ENCODE peak calls at places on chromosome 12, in seven cellular contexts. C is mucosa of descending colon; M is neural progenitor cell; F is A549; N is stomach; O is small intestine; V is naive thymus-derived CD4-positive, alpha-beta T cell. Y is an unnamed sample.
A peak's percentile ranks its signal among the peaks of the same experiment; 100 is the strongest.

GRCh38 chr12:120260607-120261006 is 4.9 kb downstream of the PXN start:
- DNase-seq in C (no peak), N (no peak), F (no peak), O (no peak), V (no peak), M (no peak), Y (no peak)

GRCh38 chr12:70645494-70646317 is 8.5 kb upstream of the PTPRB start:
- DNase-seq in N (peak; percentile 36), M (no peak), O (peak; percentile 75), F (peak; percentile 60), C (peak; percentile 45), V (no peak), Y (peak; percentile 22)

GRCh38 chr12:85468356-85469157 is 188.5 kb downstream of the ALX1 start:
- DNase-seq in F (peak; percentile 28), C (peak; percentile 74), M (peak; percentile 58), V (peak; percentile 5), N (peak; percentile 27), O (peak; percentile 67), Y (no peak)

GRCh38 chr12:101485015-101485414 is 9.9 kb downstream of the SPIC start:
- DNase-seq in F (no peak), M (no peak), N (no peak), O (no peak), C (no peak), V (no peak), Y (no peak)

GRCh38 chr12:132660047-132660446 is 27.1 kb downstream of the POLE start:
- DNase-seq in M (no peak), V (peak; percentile 11), F (no peak), C (no peak), N (no peak), O (no peak), Y (no peak)

GRCh38 chr12:14547571-14547970 is 20.1 kb downstream of the PLBD1 start:
- DNase-seq in V (no peak), N (no peak), M (no peak), C (no peak), O (no peak), F (no peak), Y (no peak)

GRCh38 chr12:91327889-91328288 is 145.3 kb upstream of the DCN start:
- DNase-seq in V (no peak), M (no peak), C (no peak), F (no peak), O (no peak), N (no peak), Y (no peak)

GRCh38 chr12:131151558-131152345 is 198.0 kb downstream of the ADGRD1 start:
- DNase-seq in N (no peak), F (no peak), C (no peak), M (no peak), O (no peak), V (no peak), Y (no peak)

GRCh38 chr12:95773320-95773719 is 17.2 kb downstream of the NTN4 start:
- DNase-seq in O (no peak), M (no peak), C (no peak), V (no peak), N (no peak), F (no peak), Y (no peak)

GRCh38 chr12:65430571-65431306 is 152.3 kb downstream of the MSRB3 start:
- DNase-seq in M (no peak), O (no peak), N (no peak), V (no peak), F (peak; percentile 4), C (no peak), Y (no peak)

GRCh38 chr12:91627225-91627624 is 444.6 kb upstream of the DCN start:
- DNase-seq in N (no peak), F (no peak), C (no peak), M (no peak), V (no peak), O (no peak), Y (no peak)

GRCh38 chr12:57237952-57238853 is 8.7 kb downstream of the SHMT2 start:
- DNase-seq in C (no peak), N (no peak), F (no peak), O (no peak), V (no peak), M (peak; percentile 76), Y (no peak)

GRCh38 chr12:57238854-57239554 is 9.5 kb downstream of the SHMT2 start:
- DNase-seq in V (peak; percentile 80), F (peak; percentile 88), O (peak; percentile 83), C (peak; percentile 93), N (peak; percentile 89), M (peak; percentile 94), Y (peak; percentile 67)

GRCh38 chr12:57236224-57236924 is 6.9 kb downstream of the SHMT2 start:
- DNase-seq in N (no peak), F (no peak), M (peak; percentile 84), C (no peak), V (no peak), O (no peak), Y (no peak)

GRCh38 chr12:57236925-57237652 is 7.6 kb downstream of the SHMT2 start:
- DNase-seq in V (no peak), N (no peak), F (no peak), M (no peak), C (no peak), O (no peak), Y (no peak)

GRCh38 chr12:57237653-57237951 is 8.1 kb downstream of the SHMT2 start:
- DNase-seq in F (no peak), C (no peak), M (no peak), O (no peak), N (no peak), V (no peak), Y (no peak)
- H3K4me1 ChIP-seq in F (peaks cover 21% of the 10 kb centered on the region), C (peaks cover 44% of the 10 kb centered on the region), M (peaks cover 63% of the 10 kb centered on the region), O (no peaks in the 10 kb centered on the region), N (peaks cover 75% of the 10 kb centered on the region), V (peaks cover 56% of the 10 kb centered on the region), Y (peaks cover 40% of the 10 kb centered on the region)

DNA sequence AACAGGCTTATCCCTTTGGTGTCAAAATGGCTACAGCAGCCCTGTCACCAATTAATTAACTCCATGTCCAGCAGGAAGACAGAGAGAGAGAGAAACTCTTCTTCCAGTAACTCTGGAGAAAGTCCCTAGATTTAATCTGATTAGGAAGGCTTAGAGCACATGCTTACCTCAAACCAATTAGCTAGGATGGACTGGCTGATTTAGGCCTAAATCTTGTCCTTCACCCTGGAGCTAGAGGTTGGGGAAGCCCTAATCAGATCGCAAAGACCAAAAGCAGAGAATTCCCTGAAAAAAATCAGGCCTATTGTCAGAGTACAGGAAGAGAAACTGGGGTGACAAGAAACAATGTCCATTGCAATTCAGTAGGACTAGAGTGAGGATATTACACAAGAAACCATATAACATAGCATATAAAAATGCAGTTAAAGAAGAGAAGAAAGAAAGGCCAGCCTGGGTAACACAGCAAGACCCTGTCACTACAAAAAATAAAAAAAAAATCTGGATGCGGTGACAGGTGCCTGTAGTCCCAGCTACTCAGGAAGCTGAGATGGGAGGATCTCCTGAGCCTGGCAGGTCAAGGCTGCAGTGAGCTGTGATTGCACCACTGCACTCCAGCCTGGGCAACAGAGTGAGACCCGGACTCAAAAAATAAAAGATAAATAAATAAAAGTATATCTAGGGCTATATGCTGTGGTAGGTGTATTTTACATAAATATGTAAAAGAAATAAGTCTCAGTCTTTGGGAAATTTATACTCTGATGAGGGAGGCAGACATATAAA is 34.9 kb upstream of the TUBA1A start:
- DNase-seq in N (no peak), F (no peak), O (no peak), M (peak; percentile 43), V (no peak), C (no peak), Y (no peak)
- H3K4me1 ChIP-seq in N (no peaks in the 10 kb centered on the region), F (no peaks in the 10 kb centered on the region), O (no peaks in the 10 kb centered on the region), M (peaks cover 21% of the 10 kb centered on the region), V (no peaks in the 10 kb centered on the region), C (peaks cover 8% of the 10 kb centered on the region), Y (no peaks in the 10 kb centered on the region)

GRCh38 chr12:12467222-12467621 is 95.4 kb downstream of the DUSP16 start:
- DNase-seq in M (no peak), N (no peak), F (no peak), C (no peak), O (no peak), V (no peak), Y (no peak)

GRCh38 chr12:12468575-12468974 is 94.1 kb downstream of the DUSP16 start:
- DNase-seq in C (no peak), F (no peak), M (no peak), V (no peak), N (no peak), O (no peak), Y (no peak)

GRCh38 chr12:12467701-12468218 is 94.9 kb downstream of the DUSP16 start:
- DNase-seq in O (peak; percentile 38), V (no peak), N (no peak), C (peak; percentile 32), F (no peak), M (no peak), Y (no peak)

GRCh38 chr12:12465522-12465921 is 97.1 kb downstream of the DUSP16 start:
- DNase-seq in F (no peak), C (no peak), V (no peak), M (no peak), O (no peak), N (no peak), Y (no peak)

GRCh38 chr12:12466157-12466556 is 96.5 kb downstream of the DUSP16 start:
- DNase-seq in N (no peak), F (no peak), M (no peak), C (no peak), O (peak; percentile 55), V (peak; percentile 87), Y (no peak)
- H3K4me1 ChIP-seq in N (peaks cover 8% of the 10 kb centered on the region), F (no peaks in the 10 kb centered on the region), M (no peaks in the 10 kb centered on the region), C (no peaks in the 10 kb centered on the region), O (no peaks in the 10 kb centered on the region), V (peaks cover 39% of the 10 kb centered on the region), Y (peaks cover 7% of the 10 kb centered on the region)

DNA sequence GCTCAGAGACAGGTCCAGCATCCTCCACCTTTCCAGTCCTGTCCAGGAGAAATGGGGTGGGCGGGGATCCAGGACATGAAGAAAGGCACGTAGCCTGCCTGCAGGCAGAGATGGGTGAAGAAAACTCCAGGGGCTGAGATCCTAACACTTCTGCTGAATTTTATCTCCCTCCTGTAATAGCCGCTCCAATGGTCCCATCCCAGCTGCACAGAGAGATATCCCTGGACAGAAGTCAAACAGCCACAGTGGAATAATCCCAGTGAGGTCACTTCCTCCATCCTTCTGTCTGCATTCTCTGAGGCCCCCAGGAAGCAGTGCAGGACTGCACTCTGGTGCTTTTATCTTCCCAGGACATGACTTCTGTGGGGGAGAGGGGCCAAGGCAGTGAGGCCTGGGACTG is 26.3 kb downstream of the KRT18 start:
- DNase-seq in V (no peak), M (no peak), F (no peak), O (no peak), C (no peak), N (no peak), Y (no peak)
- H3K4me1 ChIP-seq in V (no peaks in the 10 kb centered on the region), M (peaks cover 34% of the 10 kb centered on the region), F (peaks cover 70% of the 10 kb centered on the region), O (peaks cover 7% of the 10 kb centered on the region), C (peaks cover 15% of the 10 kb centered on the region), N (no peaks in the 10 kb centered on the region), Y (no peaks in the 10 kb centered on the region)

GRCh38 chr12:4826909-4827308 is 82.8 kb upstream of the KCNA1 start:
- DNase-seq in F (no peak), C (no peak), M (no peak), N (no peak), O (no peak), V (no peak), Y (no peak)
- H3K4me1 ChIP-seq in F (no peaks in the 10 kb centered on the region), C (no peaks in the 10 kb centered on the region), M (peaks cover 14% of the 10 kb centered on the region), N (no peaks in the 10 kb centered on the region), O (no peaks in the 10 kb centered on the region), V (peaks cover 37% of the 10 kb centered on the region), Y (no peaks in the 10 kb centered on the region)

GRCh38 chr12:98401427-98401826 is 114.0 kb upstream of the TMPO start:
- DNase-seq in O (no peak), N (no peak), C (no peak), M (no peak), V (no peak), F (no peak), Y (no peak)
- H3K4me1 ChIP-seq in O (peaks cover 2% of the 10 kb centered on the region), N (peaks cover 4% of the 10 kb centered on the region), C (peaks cover 3% of the 10 kb centered on the region), M (peaks cover 14% of the 10 kb centered on the region), V (no peaks in the 10 kb centered on the region), F (peaks cover 53% of the 10 kb centered on the region), Y (no peaks in the 10 kb centered on the region)

Y was measured in gastrocnemius medialis.